ENCODE peak calls at places on chromosomes 3 and 15, in four cellular contexts. V is heart left ventricle, P is uterus, D is K562. T is an unnamed sample.

GRCh38 chr3:39141211-39141995 is 12.0 kb downstream of the CSRNP1 start:
- DNase-seq in P (peak; percentile 55), V (no peak), D (no peak), T (no peak)

GRCh38 chr3:194322701-194323174 is 28.4 kb downstream of the CPN2 start:
- DNase-seq in V (no peak), P (no peak), D (peak; percentile 22), T (no peak)

GRCh38 chr3:197306374-197307086 is 8.1 kb upstream of the DLG1 start:
- DNase-seq in V (no peak), D (no peak), P (no peak), T (no peak)

GRCh38 chr15:60964527-60964926 is 264.6 kb downstream of the RORA start:
- DNase-seq in V (no peak), P (no peak), D (no peak), T (no peak)

GRCh38 chr15:85473455-85473854 is 93.1 kb downstream of the AKAP13 start:
- DNase-seq in V (no peak), P (no peak), D (no peak), T (no peak)

GRCh38 chr3:160801386-160802118 is 45.5 kb downstream of the PPM1L start:
- DNase-seq in D (no peak), V (peak; percentile 53), P (peak; percentile 24), T (no peak)

GRCh38 chr15:57540736-57541135 is 51.0 kb upstream of the MYZAP start:
- DNase-seq in D (no peak), P (no peak), V (no peak), T (no peak)

GRCh38 chr3:163939926-163940325 is 1138.4 kb downstream of the SI start:
- DNase-seq in P (no peak), V (no peak), D (no peak), T (no peak)

GRCh38 chr15:58994906-58995453 is 7.5 kb downstream of the RNF111 start:
- DNase-seq in P (no peak), D (no peak), V (no peak), T (peak; percentile 66)

GRCh38 chr3:105448338-105448982 is 81.8 kb downstream of the ALCAM start:
- DNase-seq in D (no peak), V (no peak), P (no peak), T (peak; percentile 68)

GRCh38 chr3:156323466-156323865 is 203.1 kb downstream of the KCNAB1 start:
- DNase-seq in V (no peak), P (no peak), D (no peak), T (no peak)

DNA sequence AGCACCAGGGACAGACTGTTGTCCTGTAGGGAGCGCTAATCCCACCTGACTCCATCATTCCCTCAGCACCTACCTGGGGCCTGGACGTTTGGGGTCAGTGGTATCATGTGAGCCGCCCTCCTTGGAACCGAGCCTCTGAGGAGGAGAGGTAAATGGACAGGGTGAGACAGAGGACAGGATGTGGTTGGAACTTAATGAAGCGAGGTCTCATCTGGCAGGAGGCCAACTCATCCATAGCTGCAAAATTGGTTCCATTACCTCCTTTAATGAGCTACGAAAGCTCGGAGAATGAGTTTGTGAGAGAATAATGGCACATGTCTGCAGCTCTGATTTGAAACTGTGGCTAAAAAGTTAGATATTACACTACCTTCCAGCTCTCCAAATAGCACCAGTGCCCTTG is 14.0 kb downstream of the MAPKAPK3 start:
- DNase-seq in P (no peak), D (no peak), V (no peak), T (peak; percentile 33)
- H3K4me1 ChIP-seq in P (no peaks in the 10 kb centered on the region), D (peaks cover 14% of the 10 kb centered on the region), V (peaks cover 83% of the 10 kb centered on the region), T (peaks cover 22% of the 10 kb centered on the region)

DNA sequence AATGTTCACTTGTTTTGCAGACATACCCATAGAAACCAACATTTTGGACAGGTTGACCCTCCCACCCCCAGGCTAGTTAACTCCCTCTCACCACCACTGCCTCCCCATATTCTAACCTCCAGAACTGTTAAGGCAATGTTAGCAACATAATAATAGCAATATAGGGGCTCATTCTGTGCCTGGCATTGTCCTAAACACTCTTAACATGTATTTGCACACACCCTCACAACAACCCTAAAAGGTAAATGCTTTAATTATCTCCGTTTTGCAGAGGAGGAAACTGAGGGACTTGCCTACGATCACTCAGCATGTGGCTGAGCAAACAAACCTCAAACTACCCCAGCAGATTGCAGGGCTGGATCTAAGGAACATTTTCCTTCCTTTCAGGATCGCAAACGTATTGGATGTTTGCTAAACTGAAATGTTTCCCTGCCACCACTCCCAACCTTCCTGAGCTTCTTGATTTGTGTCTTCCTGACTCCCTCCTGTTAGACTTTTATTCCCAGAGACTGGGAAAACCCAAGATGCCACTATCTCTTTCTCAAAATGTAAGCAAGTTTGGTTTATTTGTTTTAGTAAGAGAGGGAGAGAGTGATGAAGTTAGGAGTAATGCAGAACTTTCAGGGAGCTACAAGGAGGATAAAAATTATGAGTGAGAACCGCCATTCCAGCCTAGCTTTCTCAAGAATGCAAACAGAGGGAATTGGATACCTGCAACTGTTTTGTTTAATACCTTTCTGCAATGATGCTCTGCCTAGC is 1.3 kb downstream of the SCG5 start:
- DNase-seq in P (no peak), D (no peak), V (no peak), T (no peak)
- H3K36me3 ChIP-seq in P (no peaks in the 10 kb centered on the region), D (peaks cover 21% of the 10 kb centered on the region), V (peaks cover 2% of the 10 kb centered on the region), T (peaks cover 16% of the 10 kb centered on the region)

DNA sequence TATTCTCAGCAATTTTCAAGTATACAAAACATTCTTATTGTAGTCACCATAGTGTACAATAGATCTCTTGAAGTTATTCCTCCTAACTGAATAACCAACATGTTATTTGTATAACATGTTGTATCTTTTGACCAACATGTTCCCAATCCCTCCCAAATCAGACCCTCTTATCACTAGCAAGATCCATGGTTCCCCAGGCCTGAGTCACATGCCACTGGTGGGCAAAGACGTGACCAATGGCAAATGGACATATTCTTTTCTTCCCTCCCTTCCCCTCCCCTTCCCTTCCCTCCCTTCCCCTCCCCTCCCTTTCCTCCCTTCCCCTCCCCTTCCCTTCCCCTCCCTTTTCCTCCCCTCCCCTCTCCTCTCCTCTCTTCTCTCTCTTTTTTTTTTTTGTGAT is 45.4 kb downstream of the AMOTL2 start:
- DNase-seq in P (no peak), D (no peak), V (no peak), T (no peak)
- H3K4me1 ChIP-seq in P (peaks cover 30% of the 10 kb centered on the region), D (no peaks in the 10 kb centered on the region), V (peaks cover 55% of the 10 kb centered on the region), T (no peaks in the 10 kb centered on the region)

GRCh38 chr15:67193223-67194009 is 61.0 kb downstream of the AAGAB start:
- DNase-seq in D (no peak), V (no peak), P (peak; percentile 80), T (no peak)
- H3K36me3 ChIP-seq in D (peaks cover 57% of the 10 kb centered on the region), V (peaks cover 64% of the 10 kb centered on the region), P (no peaks in the 10 kb centered on the region), T (no peaks in the 10 kb centered on the region)

GRCh38 chr3:32442766-32443165 is 51.1 kb downstream of the CMTM7 start:
- DNase-seq in D (no peak), V (no peak), P (no peak), T (no peak)
- H3K4me1 ChIP-seq in D (no peaks in the 10 kb centered on the region), V (peaks cover 6% of the 10 kb centered on the region), P (no peaks in the 10 kb centered on the region), T (no peaks in the 10 kb centered on the region)

GRCh38 chr3:141164844-141165243 is 66.8 kb upstream of the PXYLP1 start:
- DNase-seq in D (no peak), P (no peak), V (no peak), T (no peak)

GRCh38 chr3:141170678-141171295 is 60.8 kb upstream of the PXYLP1 start:
- DNase-seq in D (no peak), P (no peak), V (no peak), T (no peak)

GRCh38 chr3:141167681-141168080 is 63.9 kb upstream of the PXYLP1 start:
- DNase-seq in V (no peak), D (no peak), P (no peak), T (no peak)
- H3K36me3 ChIP-seq in V (no peaks in the 10 kb centered on the region), D (no peaks in the 10 kb centered on the region), P (no peaks in the 10 kb centered on the region), T (no peaks in the 10 kb centered on the region)

GRCh38 chr3:172069473-172069872 is 30.1 kb downstream of the FNDC3B start:
- DNase-seq in P (no peak), D (no peak), V (no peak), T (no peak)

GRCh38 chr3:172067837-172068440 is 28.6 kb downstream of the FNDC3B start:
- DNase-seq in D (no peak), P (no peak), V (no peak), T (no peak)

GRCh38 chr3:172070799-172071198 is 31.4 kb downstream of the FNDC3B start:
- DNase-seq in P (no peak), D (no peak), V (no peak), T (no peak)

GRCh38 chr3:172070269-172070668 is 30.9 kb downstream of the FNDC3B start:
- DNase-seq in P (no peak), D (no peak), V (no peak), T (no peak)

DNA sequence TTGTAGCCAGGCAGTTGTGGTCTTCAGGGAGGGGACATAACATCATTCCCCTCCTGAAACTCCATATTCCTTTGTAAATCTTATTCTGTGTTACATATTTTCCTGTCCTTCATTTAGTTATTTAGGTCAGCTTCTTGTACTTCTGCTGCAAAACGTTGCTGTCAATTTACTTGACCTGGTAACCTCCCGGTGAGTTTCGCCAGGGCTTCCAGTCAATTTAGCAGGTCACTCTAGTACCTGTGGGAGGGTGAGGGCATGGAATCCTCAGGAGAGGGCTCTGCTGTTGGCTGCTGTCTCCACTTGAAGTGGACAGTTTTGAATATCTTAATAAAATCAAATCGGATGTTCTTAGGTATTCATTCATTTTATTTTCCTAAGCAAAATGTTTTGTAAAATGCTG is 29.6 kb downstream of the FNDC3B start:
- DNase-seq in V (no peak), P (no peak), D (no peak), T (no peak)
- H3K4me1 ChIP-seq in V (peaks cover 89% of the 10 kb centered on the region), P (no peaks in the 10 kb centered on the region), D (peaks cover 76% of the 10 kb centered on the region), T (peaks cover 19% of the 10 kb centered on the region)